ENCODE peak calls at places on chromosomes 12 and 14, in four cellular contexts. One of them, this sample, is unnamed.

GRCh38 chr12:49138587-49138986 is 7.4 kb upstream of the TUBA1B start:
- DNase-seq in fibroblast of lung: no peak
- DNase-seq in GM23248: no peak
- DNase-seq in mammary epithelial cell: no peak
- DNase-seq in this sample: no peak

GRCh38 chr12:24664151-24664550 is 284.8 kb downstream of the BCAT1 start:
- DNase-seq in fibroblast of lung: peak; percentile 2
- DNase-seq in GM23248: peak; percentile 5
- DNase-seq in mammary epithelial cell: no peak
- DNase-seq in this sample: no peak

GRCh38 chr12:93662961-93663728 is 14.0 kb upstream of the CRADD start:
- DNase-seq in fibroblast of lung: no peak
- DNase-seq in GM23248: no peak
- DNase-seq in mammary epithelial cell: no peak
- DNase-seq in this sample: no peak

GRCh38 chr14:95220663-95221231 is 63.4 kb upstream of the DICER1 start:
- DNase-seq in fibroblast of lung: peak; percentile 87
- DNase-seq in GM23248: peak; percentile 16
- DNase-seq in mammary epithelial cell: no peak
- DNase-seq in this sample: no peak

GRCh38 chr12:153080-153746 is 60.7 kb downstream of the SLC6A12 start:
- DNase-seq in fibroblast of lung: peak; percentile 38
- DNase-seq in GM23248: peak; percentile 73
- DNase-seq in mammary epithelial cell: peak; percentile 36
- DNase-seq in this sample: peak; percentile 77

GRCh38 chr12:96140110-96140509 is 54.1 kb upstream of the ELK3 start:
- DNase-seq in fibroblast of lung: peak; percentile 90
- DNase-seq in GM23248: peak; percentile 92
- DNase-seq in mammary epithelial cell: peak; percentile 44
- DNase-seq in this sample: no peak

GRCh38 chr14:63664143-63664460 is 22.4 kb upstream of the WDR89 start:
- DNase-seq in fibroblast of lung: no peak
- DNase-seq in GM23248: no peak
- DNase-seq in mammary epithelial cell: no peak
- DNase-seq in this sample: no peak

GRCh38 chr14:32254952-32255679 is 52.0 kb upstream of the RNU6-8 start:
- DNase-seq in fibroblast of lung: peak; percentile 63
- DNase-seq in GM23248: peak; percentile 87
- DNase-seq in mammary epithelial cell: peak; percentile 56
- DNase-seq in this sample: peak; percentile 43

GRCh38 chr12:52564582-52564981 is 9.1 kb downstream of the KRT74 start:
- DNase-seq in fibroblast of lung: no peak
- DNase-seq in GM23248: no peak
- DNase-seq in mammary epithelial cell: no peak
- DNase-seq in this sample: no peak

GRCh38 chr14:82055511-82055910 is 521.9 kb upstream of the SEL1L start:
- DNase-seq in fibroblast of lung: no peak
- DNase-seq in GM23248: no peak
- DNase-seq in mammary epithelial cell: no peak
- DNase-seq in this sample: no peak

GRCh38 chr12:87807127-87807526 is 222.1 kb downstream of the C12orf50 start:
- DNase-seq in fibroblast of lung: no peak
- DNase-seq in GM23248: peak; percentile 20
- DNase-seq in mammary epithelial cell: no peak
- DNase-seq in this sample: no peak

GRCh38 chr12:7206691-7207090 is 17.2 kb downstream of the PEX5 start:
- DNase-seq in fibroblast of lung: no peak
- DNase-seq in GM23248: no peak
- DNase-seq in mammary epithelial cell: no peak
- DNase-seq in this sample: no peak

GRCh38 chr12:106585862-106586534 is 3.2 kb downstream of the RFX4 start:
- DNase-seq in fibroblast of lung: no peak
- DNase-seq in GM23248: no peak
- DNase-seq in mammary epithelial cell: peak; percentile 17
- DNase-seq in this sample: no peak
- TF ChIP-seq EZH2 in fibroblast of lung: no peak
- TF ChIP-seq EZH2 in GM23248: no peak
- TF ChIP-seq EZH2 in mammary epithelial cell: no peak
- TF ChIP-seq EZH2 in this sample: no peak

GRCh38 chr14:61749264-61749663 is 13.0 kb upstream of the SNAPC1 start:
- DNase-seq in fibroblast of lung: no peak
- DNase-seq in GM23248: peak; percentile 70
- DNase-seq in mammary epithelial cell: no peak
- DNase-seq in this sample: no peak
- H3K4me3 ChIP-seq in fibroblast of lung: peak overlapping the region; percentile 24
- H3K4me3 ChIP-seq in GM23248: peak overlapping the region; percentile 66
- H3K4me3 ChIP-seq in mammary epithelial cell: no peak overlapping the region
- H3K4me3 ChIP-seq in this sample: no peak overlapping the region

GRCh38 chr12:68538722-68539614 is 71.7 kb upstream of the RAP1B start:
- DNase-seq in fibroblast of lung: peak; percentile 85
- DNase-seq in GM23248: peak; percentile 85
- DNase-seq in mammary epithelial cell: no peak
- DNase-seq in this sample: peak; percentile 10
- H3K9ac ChIP-seq in fibroblast of lung: no peak overlapping the region
- H3K9ac ChIP-seq in GM23248: peak overlapping the region; percentile 81
- H3K9ac ChIP-seq in mammary epithelial cell: no peak overlapping the region
- H3K9ac ChIP-seq in this sample: no peak overlapping the region

GRCh38 chr14:36684946-36685345 is 23.3 kb downstream of the PAX9 start:
- DNase-seq in fibroblast of lung: no peak
- DNase-seq in GM23248: no peak
- DNase-seq in mammary epithelial cell: no peak
- DNase-seq in this sample: no peak

DNA sequence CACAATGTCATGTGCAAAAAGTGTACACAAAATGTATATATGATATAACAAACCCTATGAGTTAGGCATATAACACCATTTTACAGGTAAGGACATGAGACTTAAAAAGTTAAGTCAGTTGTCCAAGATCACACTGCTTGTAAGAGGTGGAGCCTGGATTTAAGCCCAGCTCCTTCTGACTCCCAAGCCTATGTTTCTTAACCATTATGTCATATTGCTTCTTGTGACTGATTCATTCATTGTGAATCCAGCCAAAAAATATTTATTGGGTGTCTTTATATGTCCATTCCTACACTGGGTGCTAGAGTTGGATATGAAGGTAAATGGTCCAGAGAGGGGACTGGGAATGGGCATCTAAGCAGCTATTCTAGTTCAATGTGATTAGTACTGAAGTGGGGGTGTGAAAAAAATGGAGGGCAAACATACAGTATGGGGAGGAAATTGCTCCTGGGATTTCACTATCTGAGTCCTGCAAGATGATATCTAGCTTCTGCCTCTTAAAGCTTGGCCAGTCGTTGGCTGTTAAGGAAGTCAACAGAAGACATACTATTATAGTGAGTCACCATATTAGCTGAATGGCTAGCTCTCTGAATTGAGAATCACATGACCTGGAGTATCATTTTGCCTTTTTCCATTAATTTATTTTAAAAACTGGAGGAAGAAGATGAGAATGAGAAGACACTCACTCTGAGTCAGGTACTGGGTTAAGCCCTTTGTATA is 28.8 kb downstream of the PAX9 start:
- DNase-seq in fibroblast of lung: peak; percentile 18
- DNase-seq in GM23248: peak; percentile 14
- DNase-seq in mammary epithelial cell: peak; percentile 27
- DNase-seq in this sample: no peak
- TF ChIP-seq EZH2 in fibroblast of lung: no peak
- TF ChIP-seq EZH2 in GM23248: no peak
- TF ChIP-seq EZH2 in mammary epithelial cell: no peak
- TF ChIP-seq EZH2 in this sample: no peak

DNA sequence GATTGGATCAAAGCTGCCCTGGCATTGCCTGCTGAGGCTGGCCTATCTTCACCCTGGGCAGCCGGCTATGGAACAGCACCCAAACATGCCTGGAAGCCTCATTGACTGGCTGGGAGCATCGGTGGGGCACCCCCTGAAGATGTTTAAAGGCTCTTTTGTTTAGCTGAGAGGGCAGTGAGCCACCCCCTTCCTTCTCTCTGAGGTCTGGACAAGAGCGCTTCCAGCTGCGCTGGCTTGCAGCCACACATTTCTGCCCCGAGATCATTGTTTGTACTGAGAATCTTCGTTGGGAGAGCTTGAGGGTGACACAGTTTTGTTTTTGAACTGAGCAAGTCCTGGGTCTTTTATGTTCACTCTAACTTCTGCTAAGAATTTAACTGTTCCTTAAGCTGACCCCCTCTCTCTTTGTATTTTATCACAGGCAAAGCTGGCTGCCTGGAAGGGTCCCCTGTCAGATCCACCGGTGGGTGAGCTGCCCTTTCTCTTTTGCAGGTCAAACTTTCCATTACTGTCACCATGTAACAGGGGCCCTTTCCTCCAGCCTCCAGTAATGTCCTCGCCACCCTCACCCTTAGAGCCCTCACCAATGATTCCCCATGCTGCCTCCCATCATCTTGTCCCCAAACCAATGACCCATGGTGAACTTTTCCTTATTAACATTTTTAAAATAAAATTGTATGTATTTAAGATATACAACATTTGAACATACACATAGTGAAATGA is 212.2 kb downstream of the KIF26A start:
- DNase-seq in fibroblast of lung: no peak
- DNase-seq in GM23248: no peak
- DNase-seq in mammary epithelial cell: no peak
- DNase-seq in this sample: no peak
- H3K4me3 ChIP-seq in fibroblast of lung: no peak overlapping the region
- H3K4me3 ChIP-seq in GM23248: no peak overlapping the region
- H3K4me3 ChIP-seq in mammary epithelial cell: no peak overlapping the region
- H3K4me3 ChIP-seq in this sample: no peak overlapping the region

GRCh38 chr12:11769723-11770514 is 120.4 kb downstream of the ETV6 start:
- DNase-seq in fibroblast of lung: no peak
- DNase-seq in GM23248: no peak
- DNase-seq in mammary epithelial cell: no peak
- DNase-seq in this sample: no peak

GRCh38 chr12:11765421-11765816 is 115.9 kb downstream of the ETV6 start:
- DNase-seq in fibroblast of lung: peak; percentile 88
- DNase-seq in GM23248: peak; percentile 4
- DNase-seq in mammary epithelial cell: no peak
- DNase-seq in this sample: no peak

GRCh38 chr12:11768233-11768965 is 118.9 kb downstream of the ETV6 start:
- DNase-seq in fibroblast of lung: no peak
- DNase-seq in GM23248: no peak
- DNase-seq in mammary epithelial cell: no peak
- DNase-seq in this sample: no peak

GRCh38 chr12:11765817-11766794 is 116.6 kb downstream of the ETV6 start:
- DNase-seq in fibroblast of lung: peak; percentile 95
- DNase-seq in GM23248: peak; percentile 76
- DNase-seq in mammary epithelial cell: peak; percentile 29
- DNase-seq in this sample: peak; percentile 80

GRCh38 chr12:11767029-11767724 is 117.7 kb downstream of the ETV6 start:
- DNase-seq in fibroblast of lung: no peak
- DNase-seq in GM23248: no peak
- DNase-seq in mammary epithelial cell: no peak
- DNase-seq in this sample: no peak
- H3K9ac ChIP-seq in fibroblast of lung: no peak overlapping the region
- H3K9ac ChIP-seq in GM23248: no peak overlapping the region
- H3K9ac ChIP-seq in mammary epithelial cell: no peak overlapping the region
- H3K9ac ChIP-seq in this sample: no peak overlapping the region